ENCODE peak calls at places on chromosomes 11 and 22, in eight cellular contexts. W is A549; V is body of pancreas; C is upper lobe of left lung; E is memory B cell; S is stimulated activated effector memory CD8-positive, alpha-beta T cell treated with anti-CD3 and anti-CD28 coated beads, Interleukin-12 subunit alpha, Interleukin-12 subunit beta, amount 100 ng/mL, for 72 hours; F is T-cell; Y is left cardiac atrium. T is an unnamed sample.
A peak's percentile ranks its signal among the peaks of the same experiment; 100 is the strongest.

GRCh38 chr22:46590334-46590733 is 29.9 kb upstream of the GRAMD4 start:
- ATAC-seq in W (no peak), V (no peak), C (no peak), E (no peak), S (no peak), F (no peak), Y (peak; percentile 38), T (no peak)

GRCh38 chr11:116970485-116971292 is 127.5 kb downstream of the SIK3 start:
- ATAC-seq in W (peak; percentile 31), V (no peak), C (no peak), E (no peak), S (peak; percentile 81), F (no peak), Y (no peak), T (peak; percentile 77)

GRCh38 chr11:130531061-130531460 is 82.6 kb downstream of the ADAMTS15 start:
- ATAC-seq in W (no peak), V (no peak), C (no peak), E (no peak), S (no peak), F (no peak), Y (no peak), T (no peak)

GRCh38 chr22:24512043-24512442 is 16.9 kb downstream of the UPB1 start:
- ATAC-seq in W (no peak), V (no peak), C (no peak), E (peak; percentile 72), S (no peak), F (no peak), Y (no peak), T (no peak)

GRCh38 chr11:74288161-74288560 is 23.3 kb downstream of the P4HA3 start:
- ATAC-seq in W (peak; percentile 94), V (peak; percentile 50), C (peak; percentile 46), E (no peak), S (peak; percentile 83), F (no peak), Y (peak; percentile 47), T (peak; percentile 89)

GRCh38 chr22:43198936-43199335 is 12.0 kb upstream of the TTLL12 start:
- ATAC-seq in W (no peak), V (no peak), C (no peak), E (no peak), S (no peak), F (no peak), Y (no peak), T (no peak)

GRCh38 chr11:130592056-130592455 is 143.6 kb downstream of the ADAMTS15 start:
- ATAC-seq in W (no peak), V (no peak), C (no peak), E (no peak), S (no peak), F (no peak), Y (no peak), T (no peak)

GRCh38 chr11:14971865-14972580 is at the start of gene CALCA:
- ATAC-seq in W (no peak), V (no peak), C (no peak), E (no peak), S (no peak), F (no peak), Y (peak; percentile 4), T (no peak)

GRCh38 chr22:33747029-33747428 is 173.2 kb downstream of the LARGE1 start:
- ATAC-seq in W (no peak), V (no peak), C (no peak), E (no peak), S (no peak), F (no peak), Y (no peak), T (no peak)

GRCh38 chr11:1949922-1950321 is 2.8 kb downstream of the MRPL23 start:
- ATAC-seq in W (no peak), V (no peak), C (no peak), E (no peak), S (no peak), F (no peak), Y (no peak), T (no peak)

GRCh38 chr11:82996966-82997606 is 74.6 kb downstream of the RAB30 start:
- ATAC-seq in W (no peak), V (peak; percentile 68), C (no peak), E (peak; percentile 65), S (peak; percentile 89), F (no peak), Y (no peak), T (peak; percentile 64)

GRCh38 chr11:65479184-65480145 is 19.4 kb upstream of the MALAT1 start:
- ATAC-seq in W (peak; percentile 73), V (peak; percentile 51), C (peak; percentile 44), E (no peak), S (no peak), F (no peak), Y (peak; percentile 23), T (no peak)

GRCh38 chr11:123187221-123187620 is 7.8 kb downstream of the CLMP start:
- ATAC-seq in W (no peak), V (no peak), C (no peak), E (no peak), S (no peak), F (no peak), Y (no peak), T (no peak)

GRCh38 chr11:32309541-32310217 is 125.7 kb downstream of the WT1 start:
- ATAC-seq in W (no peak), V (no peak), C (no peak), E (no peak), S (no peak), F (no peak), Y (no peak), T (no peak)

GRCh38 chr22:48921411-48921903 is 906.2 kb downstream of the BRD1 start:
- ATAC-seq in W (no peak), V (no peak), C (no peak), E (no peak), S (no peak), F (no peak), Y (no peak), T (no peak)

GRCh38 chr11:65577756-65578109 is 1.9 kb downstream of the EHBP1L1 start:
- ATAC-seq in W (peak; percentile 9), V (no peak), C (no peak), E (no peak), S (no peak), F (no peak), Y (no peak), T (no peak)

GRCh38 chr11:129418039-129418438 is 42.4 kb downstream of the BARX2 start:
- ATAC-seq in W (no peak), V (peak; percentile 80), C (no peak), E (no peak), S (no peak), F (no peak), Y (no peak), T (peak; percentile 55)

GRCh38 chr11:94129505-94130335 is 1.1 kb downstream of the PANX1 start:
- ATAC-seq in W (no peak), V (no peak), C (peak; percentile 81), E (peak; percentile 31), S (peak; percentile 65), F (no peak), Y (peak; percentile 0), T (peak; percentile 71)

GRCh38 chr11:36385121-36385530 is 89.0 kb downstream of the PRR5L start:
- ATAC-seq in W (no peak), V (no peak), C (no peak), E (no peak), S (peak; percentile 93), F (peak; percentile 74), Y (no peak), T (peak; percentile 80)

GRCh38 chr11:1030086-1030485 is 6.4 kb downstream of the MUC6 start:
- ATAC-seq in W (peak; percentile 4), V (no peak), C (no peak), E (no peak), S (no peak), F (no peak), Y (no peak), T (no peak)

GRCh38 chr11:1436468-1437030 is 46.8 kb downstream of the BRSK2 start:
- ATAC-seq in W (peak; percentile 9), V (no peak), C (no peak), E (no peak), S (peak; percentile 25), F (peak; percentile 29), Y (no peak), T (no peak)

GRCh38 chr11:25423436-25424184 is 908.3 kb upstream of the ANO3 start:
- ATAC-seq in W (no peak), V (no peak), C (no peak), E (no peak), S (no peak), F (no peak), Y (no peak), T (no peak)

GRCh38 chr22:46262449-46263207 is 515 bp downstream of the PKDREJ start:
- ATAC-seq in W (peak; percentile 36), V (peak; percentile 54), C (peak; percentile 57), E (peak; percentile 58), S (peak; percentile 86), F (peak; percentile 35), Y (peak; percentile 25), T (peak; percentile 85)

GRCh38 chr11:107840120-107840479 is 18.5 kb downstream of the SLC35F2 start:
- ATAC-seq in W (peak; percentile 74), V (no peak), C (no peak), E (no peak), S (no peak), F (no peak), Y (peak; percentile 56), T (peak; percentile 3)

GRCh38 chr11:1222491-1223345 is at the start of gene MUC5B:
- ATAC-seq in W (peak; percentile 24), V (peak; percentile 22), C (no peak), E (no peak), S (no peak), F (no peak), Y (no peak), T (no peak)

GRCh38 chr11:15493921-15494630 is 379.4 kb downstream of the INSC start:
- ATAC-seq in W (no peak), V (no peak), C (no peak), E (no peak), S (no peak), F (no peak), Y (no peak), T (no peak)

GRCh38 chr11:68409748-68410344 is 50.7 kb upstream of the PPP6R3 start:
- ATAC-seq in W (no peak), V (no peak), C (no peak), E (no peak), S (no peak), F (no peak), Y (no peak), T (no peak)

GRCh38 chr11:122883682-122883981 is 1.1 kb downstream of the JHY start:
- ATAC-seq in W (no peak), V (no peak), C (no peak), E (no peak), S (no peak), F (no peak), Y (peak; percentile 64), T (no peak)

GRCh38 chr11:12707500-12707880 is 33.3 kb downstream of the TEAD1 start:
- ATAC-seq in W (no peak), V (no peak), C (no peak), E (no peak), S (no peak), F (no peak), Y (no peak), T (no peak)

GRCh38 chr11:22685111-22685510 is 18.7 kb downstream of the GAS2 start:
- ATAC-seq in W (no peak), V (no peak), C (no peak), E (no peak), S (no peak), F (no peak), Y (no peak), T (no peak)

GRCh38 chr11:2883717-2884423 is 1.7 kb downstream of the CDKN1C start:
- ATAC-seq in W (no peak), V (no peak), C (no peak), E (no peak), S (no peak), F (no peak), Y (peak; percentile 7), T (no peak)

GRCh38 chr11:44445500-44446340 is 119.7 kb upstream of the CD82 start:
- ATAC-seq in W (peak; percentile 58), V (no peak), C (peak; percentile 80), E (no peak), S (peak; percentile 46), F (no peak), Y (no peak), T (no peak)

GRCh38 chr11:12193515-12194336 is 83.3 kb downstream of the MICAL2 start:
- ATAC-seq in W (no peak), V (peak; percentile 93), C (no peak), E (no peak), S (no peak), F (no peak), Y (no peak), T (no peak)

GRCh38 chr11:79973701-79974626 is 533.1 kb upstream of the TENM4 start:
- ATAC-seq in W (no peak), V (no peak), C (peak; percentile 39), E (no peak), S (no peak), F (no peak), Y (peak; percentile 70), T (no peak)